ENCODE peak calls at places on chromosomes 1 and 21, in four cellular contexts. M, P, I and D are unnamed samples.

GRCh38 chr1:54355931-54356679 is 50.1 kb downstream of the SSBP3 start:
- DNase-seq in I (no peak), P (peak), M (no peak), D (no peak)

GRCh38 chr1:150843489-150843888 is 32.9 kb downstream of the ARNT start:
- DNase-seq in M (no peak), I (no peak), P (no peak), D (no peak)

GRCh38 chr1:62712625-62713243 is 24.5 kb upstream of the DOCK7 start:
- DNase-seq in P (no peak), I (no peak), M (no peak), D (no peak)

GRCh38 chr1:53616511-53616910 is 122.5 kb downstream of the GLIS1 start:
- DNase-seq in M (no peak), I (no peak), P (no peak), D (no peak)

GRCh38 chr21:36704281-36704957 is 5.5 kb downstream of the SIM2 start:
- DNase-seq in I (no peak), M (no peak), P (no peak), D (no peak)

GRCh38 chr1:175208773-175209492 is 16.4 kb upstream of the KIAA0040 start:
- DNase-seq in P (peak), M (no peak), I (peak), D (no peak)

GRCh38 chr21:40615503-40616376 is 231.2 kb downstream of the DSCAM start:
- DNase-seq in P (no peak), I (no peak), M (no peak), D (no peak)

GRCh38 chr1:21647431-21648373 is 21.5 kb downstream of the RAP1GAP start:
- DNase-seq in M (no peak), P (peak), I (peak), D (no peak)

GRCh38 chr1:178581351-178581951 is 68.5 kb downstream of the TEX35 start:
- DNase-seq in P (peak), M (no peak), I (no peak), D (peak)

DNA sequence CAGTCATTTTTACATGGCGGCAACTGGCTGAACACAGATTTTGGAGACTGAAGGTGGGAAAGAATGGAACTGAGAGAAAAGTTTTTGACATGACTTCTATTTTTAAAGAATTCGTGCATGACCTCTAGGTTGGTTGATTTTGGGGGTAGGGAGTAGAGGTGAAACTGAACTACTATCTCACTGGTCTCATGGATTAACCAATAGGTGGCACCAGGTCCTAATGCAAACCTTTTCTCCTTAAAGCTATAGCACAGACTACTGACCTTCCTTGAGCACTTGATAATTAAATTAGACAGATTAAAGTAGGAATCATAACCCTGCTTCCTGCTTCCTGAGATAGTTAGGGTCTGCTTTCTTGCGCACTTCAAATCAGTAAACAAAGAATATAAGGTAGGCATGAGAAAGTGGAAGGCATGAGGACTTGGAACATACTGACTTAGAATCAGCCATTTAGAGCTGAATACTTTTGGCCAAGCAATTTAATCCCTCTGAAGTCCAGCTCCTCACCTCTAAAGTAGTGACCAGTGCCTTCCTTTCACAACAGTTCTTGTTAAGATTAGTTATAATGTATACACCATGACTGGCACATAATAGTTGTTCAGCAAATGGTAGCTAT is 206.0 kb downstream of the CENPF start:
- DNase-seq in P (peak), I (no peak), M (no peak), D (no peak)
- TF ChIP-seq CTCF in P (peak), I (no peak), M (no peak), D (no peak)

DNA sequence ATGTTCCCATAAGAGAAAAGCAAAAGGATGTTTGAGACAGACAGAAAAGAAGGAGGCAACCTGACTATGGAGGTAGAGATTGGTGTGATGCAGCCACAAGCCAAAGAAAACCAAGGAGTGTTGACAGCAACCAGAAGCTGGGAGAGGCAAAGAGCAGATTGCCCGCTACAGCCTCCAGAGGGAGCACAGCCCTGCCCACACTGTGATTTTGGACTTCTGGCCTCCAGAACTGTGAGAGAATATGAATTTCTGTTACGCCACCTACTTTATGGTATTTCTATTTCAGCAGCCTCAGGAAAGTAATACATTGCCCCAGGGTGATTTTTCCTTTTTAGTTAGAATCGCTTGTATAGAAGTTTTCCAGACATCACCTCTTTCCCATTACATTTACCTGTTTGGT is 28.4 kb downstream of the SLAMF6 start:
- DNase-seq in M (no peak), I (no peak), P (no peak), D (no peak)
- TF ChIP-seq CTCF in M (no peak), I (peak), P (peak), D (no peak)

DNA sequence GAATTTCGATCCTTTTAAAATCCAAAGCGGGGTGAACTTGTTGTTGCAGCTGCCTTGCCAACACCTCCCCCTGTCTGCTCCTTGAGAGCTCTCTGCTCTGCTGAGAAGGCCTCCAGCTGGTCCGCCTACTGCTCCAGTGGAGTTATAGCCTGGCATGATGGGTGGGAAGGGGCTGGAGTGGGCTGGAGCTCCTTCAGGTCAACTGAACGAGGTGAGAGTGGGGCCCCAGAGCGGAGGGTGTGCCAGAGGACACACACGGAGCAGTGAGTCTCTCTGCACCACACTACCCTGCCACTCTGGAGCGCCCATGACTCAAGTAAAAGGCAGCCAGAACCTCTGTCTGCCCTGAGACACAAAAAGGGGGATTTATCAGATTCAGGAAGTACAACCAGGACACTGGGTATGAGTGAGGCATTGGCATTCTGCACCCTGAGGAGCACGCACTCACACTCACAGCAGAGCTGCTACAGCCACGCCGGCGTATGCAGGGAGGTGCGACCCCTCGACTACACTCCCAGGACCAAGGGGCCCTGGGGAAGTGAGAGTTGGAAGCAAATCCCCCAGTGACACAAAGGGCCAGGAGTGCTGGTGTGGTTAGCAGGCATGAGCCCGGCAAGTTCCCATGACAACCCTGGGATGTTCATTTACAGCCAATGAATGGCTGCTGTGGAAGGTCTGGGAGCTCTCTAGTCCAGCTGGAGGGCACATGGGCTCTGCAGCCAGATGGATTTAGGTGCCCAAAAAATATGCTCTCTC is 28.0 kb upstream of the EVA1B start:
- DNase-seq in M (no peak), P (no peak), I (no peak), D (no peak)
- TF ChIP-seq CTCF in M (no peak), P (no peak), I (no peak), D (no peak)

GRCh38 chr1:29121516-29121937 is 2.2 kb downstream of the TMEM200B start:
- DNase-seq in I (no peak), M (no peak), P (no peak), D (no peak)
- TF ChIP-seq CTCF in I (peak), M (no peak), P (no peak), D (no peak)

GRCh38 chr1:56189946-56190920 is 389.1 kb downstream of the PLPP3 start:
- DNase-seq in M (no peak), P (no peak), I (no peak), D (no peak)
- TF ChIP-seq CTCF in M (peak), P (no peak), I (no peak), D (no peak)